ENCODE peak calls at places on chromosomes 6 and 20, in seven cellular contexts. V is right lobe of liver; U is stimulated activated CD4-positive, alpha-beta T cell treated with anti-CD3 and anti-CD28 coated beads, Interleukin-15, amount 100 ng/mL, for 1 hour; A is anterior cingulate cortex; Q is D341Med; Z is neuronal stem cell; M is T-helper 9 cell. K is an unnamed sample.

GRCh38 chr6:21565431-21565830 is 28.1 kb upstream of the SOX4 start:
- DNase-seq in V (no peak), U (no peak), A (no peak), Q (no peak), Z (no peak), M (no peak), K (no peak)

GRCh38 chr20:11949711-11950110 is 32.0 kb downstream of the BTBD3 start:
- DNase-seq in V (no peak), U (no peak), A (no peak), Q (no peak), Z (no peak), M (no peak), K (no peak)

GRCh38 chr6:71419217-71419953 is 130.8 kb downstream of the OGFRL1 start:
- DNase-seq in V (peak), U (no peak), A (no peak), Q (no peak), Z (no peak), M (no peak), K (no peak)

GRCh38 chr20:62203378-62204030 is 16.6 kb downstream of the HRH3 start:
- DNase-seq in V (no peak), U (no peak), A (no peak), Q (no peak), Z (no peak), M (no peak), K (no peak)

GRCh38 chr20:62136283-62137091 is 6.7 kb downstream of the PSMA7 start:
- DNase-seq in V (no peak), U (peak), A (peak), Q (peak), Z (no peak), M (peak), K (peak)

GRCh38 chr6:41894366-41895299 is 542 bp downstream of the USP49 start:
- DNase-seq in V (no peak), U (no peak), A (no peak), Q (peak), Z (no peak), M (no peak), K (no peak)

GRCh38 chr6:138331984-138332383 is 45.7 kb upstream of the SMIM28 start:
- DNase-seq in V (no peak), U (no peak), A (no peak), Q (no peak), Z (no peak), M (no peak), K (no peak)

GRCh38 chr6:138044458-138044857 is 62.8 kb downstream of the PERP start:
- DNase-seq in V (no peak), U (no peak), A (no peak), Q (no peak), Z (no peak), M (no peak), K (no peak)

GRCh38 chr20:38608188-38608587 is 6.6 kb downstream of the ARHGAP40 start:
- DNase-seq in V (no peak), U (no peak), A (no peak), Q (no peak), Z (no peak), M (no peak), K (no peak)

GRCh38 chr6:157642736-157643135 is 180.3 kb upstream of the SNX9 start:
- DNase-seq in V (no peak), U (no peak), A (no peak), Q (no peak), Z (no peak), M (no peak), K (no peak)

GRCh38 chr20:50360921-50361320 is 149.3 kb upstream of the PTPN1 start:
- DNase-seq in V (no peak), U (no peak), A (no peak), Q (no peak), Z (no peak), M (no peak), K (no peak)

GRCh38 chr6:111972714-111973678 is 80.9 kb upstream of the CCN6 start:
- DNase-seq in V (no peak), U (peak), A (no peak), Q (no peak), Z (no peak), M (peak), K (peak)

GRCh38 chr6:170290306-170291128 is at the start of gene DLL1:
- DNase-seq in V (peak), U (no peak), A (peak), Q (peak), Z (peak), M (no peak), K (peak)

GRCh38 chr6:29737707-29738630 is 14.7 kb downstream of the HLA-F start:
- DNase-seq in V (peak), U (peak), A (peak), Q (peak), Z (peak), M (peak), K (peak)

GRCh38 chr20:58893355-58894151 is 41.0 kb downstream of the GNAS start:
- DNase-seq in V (no peak), U (no peak), A (no peak), Q (no peak), Z (no peak), M (no peak), K (no peak)

GRCh38 chr6:36216559-36216958 is 20.0 kb downstream of the BRPF3 start:
- DNase-seq in V (no peak), U (no peak), A (no peak), Q (no peak), Z (no peak), M (no peak), K (no peak)

GRCh38 chr6:106973018-106973840 is 1.3 kb downstream of the CD24 start:
- DNase-seq in V (peak), U (no peak), A (no peak), Q (peak), Z (peak), M (no peak), K (no peak)

GRCh38 chr6:26439151-26439550 is 1.2 kb upstream of the BTN3A3 start:
- DNase-seq in V (no peak), U (no peak), A (no peak), Q (no peak), Z (no peak), M (no peak), K (no peak)

GRCh38 chr20:16844406-16844805 is 96.2 kb downstream of the OTOR start:
- DNase-seq in V (no peak), U (no peak), A (no peak), Q (no peak), Z (no peak), M (no peak), K (no peak)

GRCh38 chr6:17730078-17730704 is 23.5 kb upstream of the NUP153 start:
- DNase-seq in V (no peak), U (no peak), A (no peak), Q (no peak), Z (no peak), M (no peak), K (no peak)

GRCh38 chr20:38357653-38358207 is 11.4 kb downstream of the LBP start:
- DNase-seq in V (no peak), U (no peak), A (no peak), Q (no peak), Z (no peak), M (no peak), K (no peak)

GRCh38 chr20:52219441-52219840 is 27.9 kb upstream of the ZFP64 start:
- DNase-seq in V (no peak), U (no peak), A (no peak), Q (no peak), Z (no peak), M (no peak), K (no peak)

K was measured in mucosa of gallbladder.